ENCODE peak calls at places on chromosomes 6 and 20, in six cellular contexts. E is H1, T is A549, I is WTC11, D is HepG2, Z is K562. R is an unnamed sample.

GRCh38 chr6:145031001-145031400 is 704.3 kb downstream of the EPM2A start:
- DNase-seq in Z (no peak), E (no peak), D (no peak), T (no peak), I (no peak), R (peak; percentile 29)

GRCh38 chr6:159217595-159218275 is 48.5 kb downstream of the FNDC1 start:
- DNase-seq in Z (peak; percentile 51), E (peak; percentile 58), T (peak; percentile 45), D (peak; percentile 29), I (peak; percentile 80), R (peak; percentile 1)

GRCh38 chr6:42101186-42101657 is 41.2 kb downstream of the C6orf132 start:
- DNase-seq in D (peak; percentile 56), I (no peak), T (no peak), E (no peak), Z (no peak), R (no peak)

GRCh38 chr6:90078513-90079289 is 184.4 kb downstream of the GJA10 start:
- DNase-seq in T (no peak), Z (peak; percentile 28), D (no peak), I (no peak), E (no peak), R (no peak)

GRCh38 chr6:3125832-3126231 is 7.3 kb downstream of the BPHL start:
- DNase-seq in Z (no peak), E (no peak), T (no peak), D (no peak), I (no peak), R (no peak)

GRCh38 chr6:15948930-15949900 is 179.7 kb upstream of the MYLIP start:
- DNase-seq in I (no peak), Z (peak; percentile 55), E (no peak), T (peak; percentile 77), D (peak; percentile 77), R (peak; percentile 83)

GRCh38 chr6:16510245-16510644 is 251.0 kb downstream of the ATXN1 start:
- DNase-seq in E (no peak), Z (no peak), I (no peak), D (no peak), T (no peak), R (no peak)

GRCh38 chr6:158677906-158678305 is 28.1 kb downstream of the SYTL3 start:
- DNase-seq in Z (no peak), E (no peak), T (no peak), D (no peak), I (no peak), R (no peak)

GRCh38 chr6:24690561-24690960 is 23.7 kb downstream of the ACOT13 start:
- DNase-seq in Z (no peak), I (no peak), T (no peak), D (no peak), E (no peak), R (no peak)

GRCh38 chr20:63682384-63683139 is 13.9 kb upstream of the TNFRSF6B start:
- DNase-seq in I (no peak), D (peak; percentile 63), E (no peak), T (peak; percentile 94), Z (no peak), R (peak; percentile 92)

GRCh38 chr6:45491874-45492273 is 114.1 kb upstream of the SUPT3H start:
- DNase-seq in Z (no peak), T (no peak), D (no peak), E (no peak), I (no peak), R (no peak)

GRCh38 chr6:144314003-144314485 is 28.9 kb downstream of the UTRN start:
- DNase-seq in E (no peak), D (no peak), Z (no peak), T (no peak), I (no peak), R (peak; percentile 90)

GRCh38 chr20:6704132-6704861 is 63.2 kb upstream of the BMP2 start:
- DNase-seq in Z (no peak), E (no peak), I (no peak), D (peak; percentile 85), T (peak; percentile 67), R (peak; percentile 83)

GRCh38 chr20:24153101-24154040 is 164.8 kb upstream of the GGTLC1 start:
- DNase-seq in Z (no peak), T (no peak), D (no peak), I (no peak), E (no peak), R (no peak)

GRCh38 chr6:123715243-123715863 is 78.6 kb upstream of the TRDN start:
- DNase-seq in Z (no peak), T (peak; percentile 17), D (peak; percentile 39), I (no peak), E (no peak), R (peak; percentile 55)

GRCh38 chr6:46661500-46661899 is 8.7 kb downstream of the SLC25A27 start:
- DNase-seq in Z (no peak), D (no peak), E (no peak), T (no peak), I (no peak), R (no peak)

GRCh38 chr6:49528571-49528970 is 21.9 kb upstream of the C6orf141 start:
- DNase-seq in I (no peak), Z (no peak), D (no peak), E (no peak), T (no peak), R (no peak)

GRCh38 chr6:31626952-31627351 is 6.4 kb downstream of the PRRC2A start:
- DNase-seq in D (no peak), T (no peak), Z (no peak), E (no peak), I (no peak), R (no peak)

GRCh38 chr6:145699462-145699861 is 35.9 kb downstream of the EPM2A start:
- DNase-seq in T (peak; percentile 9), Z (no peak), I (no peak), E (no peak), D (no peak), R (peak; percentile 80)

GRCh38 chr20:63507083-63507743 is 8.3 kb upstream of the EEF1A2 start:
- DNase-seq in E (no peak), D (no peak), I (no peak), T (no peak), Z (no peak), R (no peak)

GRCh38 chr6:144155529-144155928 is 5.2 kb downstream of the STX11 start:
- DNase-seq in I (no peak), Z (no peak), E (no peak), D (no peak), T (no peak), R (no peak)

GRCh38 chr6:139903411-139904157 is 529.1 kb upstream of the CITED2 start:
- DNase-seq in D (no peak), T (no peak), Z (no peak), I (no peak), E (no peak), R (no peak)

GRCh38 chr6:22921831-22922230 is 352.5 kb downstream of the HDGFL1 start:
- DNase-seq in I (no peak), D (no peak), E (no peak), T (no peak), Z (no peak), R (peak; percentile 14)

GRCh38 chr6:160039441-160039840 is 70.6 kb downstream of the IGF2R start:
- DNase-seq in D (no peak), I (no peak), T (no peak), Z (no peak), E (no peak), R (no peak)

GRCh38 chr20:62635852-62636251 is 6.5 kb upstream of the SLCO4A1 start:
- DNase-seq in Z (no peak), D (no peak), E (no peak), T (no peak), I (no peak), R (no peak)

GRCh38 chr6:108831104-108831503 is 17.1 kb upstream of the ARMC2 start:
- DNase-seq in I (no peak), D (no peak), Z (no peak), T (no peak), E (no peak), R (no peak)
- TF ChIP-seq JUN in I (no peak), D (no peak), Z (no peak), T (no peak), E (no peak), R (no peak)

GRCh38 chr6:44223471-44224153 is at the start of gene SLC29A1:
- DNase-seq in E (no peak), D (peak; percentile 74), T (peak; percentile 69), Z (peak; percentile 96), I (peak; percentile 87), R (peak; percentile 66)

GRCh38 chr6:44225579-44226325 is 2.4 kb downstream of the SLC29A1 start:
- DNase-seq in I (no peak), D (no peak), Z (peak; percentile 79), T (no peak), E (no peak), R (no peak)

GRCh38 chr6:44224978-44225330 is 1.6 kb downstream of the SLC29A1 start:
- DNase-seq in Z (no peak), T (no peak), E (no peak), I (no peak), D (no peak), R (no peak)

GRCh38 chr6:44222987-44223470 is 366 bp upstream of the SLC29A1 start:
- DNase-seq in I (no peak), D (no peak), E (no peak), T (no peak), Z (no peak), R (peak; percentile 61)

GRCh38 chr6:44224154-44224977 is 971 bp downstream of the SLC29A1 start:
- DNase-seq in T (no peak), I (peak; percentile 39), E (no peak), D (no peak), Z (no peak), R (peak; percentile 51)
- TF ChIP-seq JUN in T (no peak), I (no peak), E (no peak), D (no peak), Z (no peak), R (no peak)

GRCh38 chr20:38450412-38450975 is 15.4 kb upstream of the SNHG17 start:
- DNase-seq in D (no peak), E (no peak), T (no peak), I (no peak), Z (no peak), R (peak; percentile 84)

GRCh38 chr20:38453941-38454340 is 18.7 kb upstream of the RALGAPB start:
- DNase-seq in T (no peak), D (no peak), Z (no peak), I (no peak), E (no peak), R (no peak)

GRCh38 chr20:38449046-38449445 is 13.9 kb upstream of the SNHG17 start:
- DNase-seq in Z (no peak), I (no peak), D (no peak), E (no peak), T (no peak), R (no peak)

GRCh38 chr20:38454556-38455473 is 17.8 kb upstream of the RALGAPB start:
- DNase-seq in T (no peak), I (no peak), E (no peak), D (no peak), Z (no peak), R (no peak)

GRCh38 chr20:38452880-38453624 is 17.9 kb upstream of the SNHG17 start:
- DNase-seq in Z (peak; percentile 60), T (no peak), D (no peak), E (no peak), I (no peak), R (peak; percentile 77)
- TF ChIP-seq JUN in Z (peak; percentile 76), T (no peak), D (no peak), E (no peak), I (no peak), R (peak; percentile 49)

DNA sequence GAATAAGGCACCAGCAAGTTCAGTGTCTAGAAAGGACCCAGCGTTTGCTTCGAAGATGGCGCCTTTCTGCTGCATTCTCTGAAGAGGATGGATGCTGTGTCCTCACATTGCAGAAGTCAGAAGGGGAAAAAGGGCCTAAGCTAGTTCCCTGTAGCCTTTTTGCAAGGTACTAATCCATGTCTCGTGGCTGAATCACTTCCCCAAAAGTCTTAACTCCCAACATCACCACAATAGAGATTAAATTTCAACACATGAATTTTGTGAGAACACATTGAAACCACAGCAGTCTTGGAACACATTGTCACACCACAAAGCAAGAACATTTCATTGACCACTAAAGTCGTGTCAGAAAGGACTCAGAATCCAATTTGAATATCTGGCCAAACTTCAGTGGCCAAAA is 42.1 kb downstream of the KLHL31 start:
- DNase-seq in Z (no peak), T (no peak), D (no peak), E (no peak), I (no peak), R (no peak)
- TF ChIP-seq JUN in Z (no peak), T (no peak), D (no peak), E (no peak), I (no peak), R (no peak)